ENCODE peak calls at places on chromosomes 3 and 15, in eight cellular contexts. C is upper lobe of left lung, H is transverse colon, N is K562, F is A549, V is GM12878, X is suprapubic skin, J is stomach. O is an unnamed sample.

GRCh38 chr15:100253640-100254039 is 88.1 kb downstream of the ADAMTS17 start:
- DNase-seq in C (no peak), H (no peak), N (no peak), F (no peak), V (no peak), X (peak), J (no peak), O (no peak)

GRCh38 chr15:92429378-92430066 is 35.8 kb downstream of the ST8SIA2 start:
- DNase-seq in C (no peak), H (no peak), N (peak), F (peak), V (no peak), X (no peak), J (no peak), O (no peak)

GRCh38 chr3:174937488-174937887 is 78.4 kb downstream of the NAALADL2 start:
- DNase-seq in C (no peak), H (no peak), N (no peak), F (no peak), V (no peak), X (no peak), J (no peak), O (no peak)

GRCh38 chr3:43497905-43498365 is 123.9 kb downstream of the ANO10 start:
- DNase-seq in C (no peak), H (no peak), N (no peak), F (no peak), V (no peak), X (no peak), J (no peak), O (no peak)

GRCh38 chr15:77507151-77507847 is 86.6 kb downstream of the HMG20A start:
- DNase-seq in C (peak), H (peak), N (no peak), F (no peak), V (no peak), X (no peak), J (peak), O (peak)

GRCh38 chr3:165464736-165465135 is 268.6 kb upstream of the SLITRK3 start:
- DNase-seq in C (no peak), H (no peak), N (no peak), F (no peak), V (no peak), X (no peak), J (no peak), O (no peak)

GRCh38 chr3:186842426-186843038 is at the start of gene ADIPOQ:
- DNase-seq in C (no peak), H (no peak), N (no peak), F (no peak), V (no peak), X (no peak), J (no peak), O (no peak)

GRCh38 chr3:113485161-113485609 is 29.8 kb downstream of the SPICE1 start:
- DNase-seq in C (peak), H (peak), N (no peak), F (no peak), V (no peak), X (no peak), J (peak), O (no peak)

GRCh38 chr3:107660316-107660976 is 137.7 kb downstream of the BBX start:
- DNase-seq in C (no peak), H (no peak), N (no peak), F (no peak), V (no peak), X (no peak), J (no peak), O (no peak)

GRCh38 chr3:117059054-117059989 is 349.7 kb downstream of the TUSC7 start:
- DNase-seq in C (no peak), H (no peak), N (peak), F (peak), V (no peak), X (no peak), J (no peak), O (no peak)

DNA sequence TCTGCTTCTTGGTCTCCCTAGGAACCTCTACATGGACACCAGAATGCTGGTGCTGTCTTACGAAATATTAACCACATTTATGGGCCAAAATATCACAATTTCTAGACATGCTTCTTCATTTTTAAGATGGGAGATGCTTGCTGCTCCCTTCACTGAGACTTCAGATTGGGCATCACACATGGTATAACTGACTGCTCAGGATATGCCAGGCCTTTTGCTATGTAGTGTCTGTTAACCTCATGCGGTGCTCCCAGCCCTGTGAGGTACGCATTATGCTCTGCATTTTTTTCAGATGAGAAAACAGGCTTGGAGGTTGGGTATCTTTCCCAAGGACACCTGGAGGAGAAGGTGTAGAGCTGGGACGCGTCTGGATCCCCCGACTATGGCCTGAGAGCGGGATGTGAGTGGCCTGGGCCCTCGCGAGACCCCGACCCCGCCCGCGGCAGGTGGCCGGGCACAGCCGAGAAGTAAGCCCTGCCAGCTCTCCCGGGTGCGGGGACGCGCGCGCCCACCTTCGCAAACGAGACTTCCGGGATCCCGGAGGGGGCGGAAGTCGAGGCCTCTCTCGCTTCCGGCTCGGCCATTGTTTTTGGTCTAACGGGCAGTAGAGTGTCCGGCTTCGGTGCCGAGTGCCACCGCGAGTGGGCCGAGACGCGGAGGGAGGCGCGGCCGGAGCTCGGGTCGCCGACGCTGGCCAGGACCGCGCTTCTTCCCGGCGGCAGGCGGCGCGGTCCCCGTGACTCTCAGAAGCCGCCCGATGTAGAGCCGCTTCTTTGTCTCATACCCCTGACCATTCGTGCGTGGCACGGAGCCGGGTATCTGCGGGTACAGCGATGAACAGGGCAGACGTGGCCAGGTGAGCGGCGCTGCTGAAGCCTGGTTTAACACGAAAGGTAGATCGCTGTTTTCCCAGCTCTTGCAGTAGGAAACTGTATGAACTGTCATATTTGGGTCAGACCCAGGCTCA is at the start of gene ZKSCAN7:
- DNase-seq in C (peak), H (peak), N (no peak), F (no peak), V (no peak), X (peak), J (peak), O (peak)
- TF ChIP-seq CTCF in C (no peak), H (no peak), N (no peak), F (no peak), V (peak), X (no peak), J (no peak), O (no peak)

GRCh38 chr3:32334675-32335074 is 57.0 kb upstream of the CMTM7 start:
- DNase-seq in C (no peak), H (no peak), N (peak), F (no peak), V (no peak), X (no peak), J (no peak), O (no peak)
- TF ChIP-seq EP300 in C (no peak), H (no peak), N (no peak), F (no peak), V (no peak), X (no peak), J (no peak), O (no peak)

GRCh38 chr3:69855436-69856162 is 116.3 kb downstream of the MITF start:
- DNase-seq in C (no peak), H (no peak), N (peak), F (no peak), V (no peak), X (no peak), J (no peak), O (no peak)
- TF ChIP-seq CTCF in C (peak), H (no peak), N (peak), F (peak), V (no peak), X (no peak), J (peak), O (no peak)

GRCh38 chr3:176579741-176580185 is 617.5 kb downstream of the TBL1XR1 start:
- DNase-seq in C (no peak), H (no peak), N (no peak), F (no peak), V (no peak), X (no peak), J (no peak), O (no peak)

GRCh38 chr3:176581589-176581988 is 615.7 kb downstream of the TBL1XR1 start:
- DNase-seq in C (no peak), H (no peak), N (no peak), F (no peak), V (no peak), X (no peak), J (no peak), O (no peak)

GRCh38 chr3:176587089-176587488 is 610.2 kb downstream of the TBL1XR1 start:
- DNase-seq in C (no peak), H (no peak), N (no peak), F (no peak), V (no peak), X (no peak), J (no peak), O (no peak)

DNA sequence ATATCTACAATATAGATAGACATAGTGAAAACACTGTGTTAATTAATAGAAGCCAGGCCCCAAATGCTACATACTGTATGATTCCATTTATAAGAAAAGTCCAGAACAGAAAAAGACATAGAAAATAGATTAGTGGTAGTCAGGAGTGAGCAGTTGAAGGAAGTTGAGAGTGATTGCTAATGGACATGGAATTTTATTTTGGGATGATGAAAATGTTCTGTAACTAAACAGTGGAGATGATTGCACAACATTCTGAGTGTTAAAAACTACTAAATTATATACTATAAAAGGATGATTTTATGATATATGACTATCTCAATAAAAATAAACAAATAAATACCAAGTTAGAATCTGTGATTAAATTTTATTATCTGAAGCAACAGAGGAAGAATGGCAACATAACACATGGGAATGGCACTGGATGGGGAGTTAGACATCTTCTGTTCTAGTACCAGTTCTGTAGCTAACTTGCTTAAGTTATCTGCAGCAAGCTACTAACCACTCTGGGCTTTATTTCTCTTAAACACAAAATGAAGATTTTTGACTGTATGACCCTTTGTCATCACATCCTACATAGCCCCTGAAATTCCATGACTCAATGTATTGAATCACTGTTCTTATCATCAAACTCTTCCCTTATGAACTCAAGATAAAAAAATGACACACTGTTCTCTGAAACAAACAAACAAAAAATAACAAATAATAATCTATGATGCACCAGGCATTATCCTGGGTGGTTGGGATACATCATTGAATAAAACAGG is 612.7 kb downstream of the TBL1XR1 start:
- DNase-seq in C (no peak), H (no peak), N (no peak), F (no peak), V (no peak), X (no peak), J (no peak), O (no peak)
- TF ChIP-seq EP300 in C (no peak), H (no peak), N (no peak), F (no peak), V (no peak), X (no peak), J (no peak), O (no peak)

GRCh38 chr3:119559441-119559963 is at the start of gene CD80:
- DNase-seq in C (peak), H (peak), N (peak), F (peak), V (peak), X (no peak), J (peak), O (no peak)
- TF ChIP-seq CTCF in C (no peak), H (peak), N (peak), F (peak), V (peak), X (no peak), J (no peak), O (no peak)

GRCh38 chr3:192869131-192870027 is 48.3 kb downstream of the MB21D2 start:
- DNase-seq in C (no peak), H (no peak), N (no peak), F (no peak), V (no peak), X (no peak), J (no peak), O (no peak)
- TF ChIP-seq EP300 in C (no peak), H (no peak), N (no peak), F (no peak), V (no peak), X (no peak), J (no peak), O (no peak)

GRCh38 chr3:10772230-10773161 is 43.5 kb upstream of the SLC6A11 start:
- DNase-seq in C (no peak), H (no peak), N (peak), F (peak), V (no peak), X (no peak), J (no peak), O (no peak)
- TF ChIP-seq CTCF in C (no peak), H (no peak), N (peak), F (peak), V (peak), X (no peak), J (no peak), O (no peak)

O was measured in ovary.